ENCODE peak calls at places on chromosomes 12 and 14, in nine cellular contexts. One of them, this sample, is unnamed.

GRCh38 chr12:48924617-48925217 is 575 bp downstream of the FKBP11 start:
- DNase-seq in mucosa of descending colon: peak
- DNase-seq in mammary epithelial cell: peak
- DNase-seq in tibial artery: peak
- DNase-seq in fibroblast of pulmonary artery: peak
- DNase-seq in CD4-positive, alpha-beta T cell: peak
- DNase-seq in mesothelial cell of epicardium: peak
- DNase-seq in fibroblast of lung: peak
- DNase-seq in GM13976: peak
- DNase-seq in this sample: peak

GRCh38 chr14:101369194-101369915 is 191.9 kb upstream of the DIO3 start:
- DNase-seq in mucosa of descending colon: no peak
- DNase-seq in mammary epithelial cell: no peak
- DNase-seq in tibial artery: no peak
- DNase-seq in fibroblast of pulmonary artery: no peak
- DNase-seq in CD4-positive, alpha-beta T cell: no peak
- DNase-seq in mesothelial cell of epicardium: no peak
- DNase-seq in fibroblast of lung: no peak
- DNase-seq in GM13976: no peak
- DNase-seq in this sample: no peak

GRCh38 chr12:109291531-109292341 is 17.3 kb downstream of the FOXN4 start:
- DNase-seq in mucosa of descending colon: peak
- DNase-seq in mammary epithelial cell: no peak
- DNase-seq in tibial artery: peak
- DNase-seq in fibroblast of pulmonary artery: peak
- DNase-seq in CD4-positive, alpha-beta T cell: no peak
- DNase-seq in mesothelial cell of epicardium: peak
- DNase-seq in fibroblast of lung: peak
- DNase-seq in GM13976: no peak
- DNase-seq in this sample: no peak

GRCh38 chr14:72892879-72893635 is 844 bp downstream of the DPF3 start:
- DNase-seq in mucosa of descending colon: peak
- DNase-seq in mammary epithelial cell: peak
- DNase-seq in tibial artery: no peak
- DNase-seq in fibroblast of pulmonary artery: no peak
- DNase-seq in CD4-positive, alpha-beta T cell: peak
- DNase-seq in mesothelial cell of epicardium: peak
- DNase-seq in fibroblast of lung: peak
- DNase-seq in GM13976: peak
- DNase-seq in this sample: peak

GRCh38 chr12:113933201-113933786 is 32.8 kb downstream of the RBM19 start:
- DNase-seq in mucosa of descending colon: no peak
- DNase-seq in mammary epithelial cell: no peak
- DNase-seq in tibial artery: peak
- DNase-seq in fibroblast of pulmonary artery: peak
- DNase-seq in CD4-positive, alpha-beta T cell: no peak
- DNase-seq in mesothelial cell of epicardium: peak
- DNase-seq in fibroblast of lung: peak
- DNase-seq in GM13976: no peak
- DNase-seq in this sample: peak

GRCh38 chr12:112747501-112747900 is 44.0 kb upstream of the RPH3A start:
- DNase-seq in mucosa of descending colon: no peak
- DNase-seq in mammary epithelial cell: no peak
- DNase-seq in tibial artery: no peak
- DNase-seq in fibroblast of pulmonary artery: no peak
- DNase-seq in CD4-positive, alpha-beta T cell: no peak
- DNase-seq in mesothelial cell of epicardium: no peak
- DNase-seq in fibroblast of lung: no peak
- DNase-seq in GM13976: no peak
- DNase-seq in this sample: no peak

GRCh38 chr14:46985529-46986137 is 334.1 kb upstream of the RPL10L start:
- DNase-seq in mucosa of descending colon: no peak
- DNase-seq in mammary epithelial cell: peak
- DNase-seq in tibial artery: no peak
- DNase-seq in fibroblast of pulmonary artery: no peak
- DNase-seq in CD4-positive, alpha-beta T cell: no peak
- DNase-seq in mesothelial cell of epicardium: no peak
- DNase-seq in fibroblast of lung: peak
- DNase-seq in GM13976: no peak
- DNase-seq in this sample: no peak

GRCh38 chr14:98725676-98726075 is 546.3 kb downstream of the BCL11B start:
- DNase-seq in mucosa of descending colon: no peak
- DNase-seq in mammary epithelial cell: no peak
- DNase-seq in tibial artery: no peak
- DNase-seq in fibroblast of pulmonary artery: no peak
- DNase-seq in CD4-positive, alpha-beta T cell: no peak
- DNase-seq in mesothelial cell of epicardium: no peak
- DNase-seq in fibroblast of lung: no peak
- DNase-seq in GM13976: no peak
- DNase-seq in this sample: no peak

GRCh38 chr12:7647071-7647470 is 18.6 kb downstream of the APOBEC1 start:
- DNase-seq in mucosa of descending colon: no peak
- DNase-seq in mammary epithelial cell: no peak
- DNase-seq in tibial artery: no peak
- DNase-seq in fibroblast of pulmonary artery: no peak
- DNase-seq in CD4-positive, alpha-beta T cell: no peak
- DNase-seq in mesothelial cell of epicardium: no peak
- DNase-seq in fibroblast of lung: no peak
- DNase-seq in GM13976: no peak
- DNase-seq in this sample: no peak

GRCh38 chr12:62802981-62803380 is 132.0 kb downstream of the PPM1H start:
- DNase-seq in mucosa of descending colon: no peak
- DNase-seq in mammary epithelial cell: no peak
- DNase-seq in tibial artery: no peak
- DNase-seq in fibroblast of pulmonary artery: no peak
- DNase-seq in CD4-positive, alpha-beta T cell: no peak
- DNase-seq in mesothelial cell of epicardium: no peak
- DNase-seq in fibroblast of lung: no peak
- DNase-seq in GM13976: no peak
- DNase-seq in this sample: no peak

DNA sequence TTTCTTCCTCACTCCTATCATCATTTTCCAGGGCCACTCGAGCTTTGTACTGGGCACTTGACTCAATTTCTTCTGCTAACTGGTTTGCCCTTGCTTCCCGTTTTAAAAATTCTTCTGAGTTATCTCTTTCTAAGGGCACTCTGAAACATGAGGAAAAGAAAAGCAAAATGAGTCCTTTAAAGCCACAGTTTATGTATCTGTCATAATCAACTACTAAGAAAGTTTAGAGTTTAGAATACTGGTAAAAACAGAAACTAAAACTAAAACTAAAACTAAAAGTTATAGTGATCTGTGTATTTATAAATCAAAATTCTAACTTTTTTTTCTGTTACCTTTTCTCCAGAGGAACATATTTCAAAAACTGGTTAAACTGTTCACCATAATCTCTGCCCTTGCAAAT is 79.2 kb downstream of the ATXN2 start:
- DNase-seq in mucosa of descending colon: no peak
- DNase-seq in mammary epithelial cell: no peak
- DNase-seq in tibial artery: no peak
- DNase-seq in fibroblast of pulmonary artery: no peak
- DNase-seq in CD4-positive, alpha-beta T cell: no peak
- DNase-seq in mesothelial cell of epicardium: no peak
- DNase-seq in fibroblast of lung: no peak
- DNase-seq in GM13976: no peak
- DNase-seq in this sample: no peak
- TF ChIP-seq CTCF in mucosa of descending colon: no peak
- TF ChIP-seq CTCF in mammary epithelial cell: no peak
- TF ChIP-seq CTCF in tibial artery: no peak
- TF ChIP-seq CTCF in fibroblast of pulmonary artery: no peak
- TF ChIP-seq CTCF in CD4-positive, alpha-beta T cell: no peak
- TF ChIP-seq CTCF in mesothelial cell of epicardium: no peak
- TF ChIP-seq CTCF in fibroblast of lung: no peak
- TF ChIP-seq CTCF in GM13976: no peak
- TF ChIP-seq CTCF in this sample: no peak

GRCh38 chr12:124740691-124741137 is 123.0 kb downstream of the SCARB1 start:
- DNase-seq in mucosa of descending colon: peak
- DNase-seq in mammary epithelial cell: peak
- DNase-seq in tibial artery: no peak
- DNase-seq in fibroblast of pulmonary artery: peak
- DNase-seq in CD4-positive, alpha-beta T cell: no peak
- DNase-seq in mesothelial cell of epicardium: no peak
- DNase-seq in fibroblast of lung: peak
- DNase-seq in GM13976: peak
- DNase-seq in this sample: no peak
- TF ChIP-seq CTCF in mucosa of descending colon: no peak
- TF ChIP-seq CTCF in mammary epithelial cell: peak
- TF ChIP-seq CTCF in tibial artery: no peak
- TF ChIP-seq CTCF in fibroblast of pulmonary artery: no peak
- TF ChIP-seq CTCF in CD4-positive, alpha-beta T cell: no peak
- TF ChIP-seq CTCF in mesothelial cell of epicardium: no peak
- TF ChIP-seq CTCF in fibroblast of lung: no peak
- TF ChIP-seq CTCF in GM13976: peak
- TF ChIP-seq CTCF in this sample: no peak

DNA sequence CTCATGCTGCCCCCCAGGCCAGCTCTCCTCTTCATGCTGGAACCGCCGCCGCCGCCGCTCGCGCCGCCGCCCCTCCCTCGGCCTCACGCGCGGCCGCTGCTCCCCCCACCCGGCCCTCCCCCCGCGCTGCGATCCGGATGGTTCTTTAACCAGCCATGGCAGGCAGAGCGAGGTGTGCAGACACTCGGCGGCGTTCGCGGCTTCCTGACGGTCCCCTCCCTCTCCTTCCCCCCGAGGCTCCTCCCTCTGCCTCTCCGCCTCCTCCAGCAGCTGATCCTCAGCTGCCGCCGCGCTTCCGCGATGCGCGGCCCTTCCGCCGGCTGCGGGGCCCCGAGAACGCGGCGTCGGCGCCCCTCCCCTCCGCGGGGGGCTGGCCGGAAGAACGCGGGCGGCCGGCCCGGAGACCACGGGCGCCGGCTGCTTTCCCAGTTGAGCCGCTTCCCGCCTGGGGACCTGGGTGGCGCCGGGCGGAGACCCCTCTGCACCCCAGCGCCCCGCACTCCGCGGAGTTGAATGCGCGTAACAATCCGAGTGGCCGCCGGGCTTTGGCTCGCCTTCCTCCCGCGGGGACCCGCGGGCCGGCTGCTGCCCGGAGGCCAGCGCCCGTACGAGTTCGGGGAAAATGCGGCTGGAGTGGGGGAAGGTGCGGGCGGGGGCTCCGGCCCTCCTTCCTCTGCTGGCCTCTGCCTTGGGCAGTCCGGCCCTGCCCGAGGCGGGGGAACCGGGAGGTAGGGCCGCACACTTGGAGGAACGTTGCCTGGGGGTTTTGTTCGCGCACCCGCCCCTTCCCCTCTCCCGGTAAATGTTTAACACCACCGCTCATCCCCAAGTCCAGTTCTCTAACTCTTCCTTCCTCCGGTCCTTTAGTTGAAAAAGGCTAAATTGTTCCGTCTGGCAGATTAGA is at the start of gene DCAF5:
- DNase-seq in mucosa of descending colon: peak
- DNase-seq in mammary epithelial cell: peak
- DNase-seq in tibial artery: peak
- DNase-seq in fibroblast of pulmonary artery: peak
- DNase-seq in CD4-positive, alpha-beta T cell: peak
- DNase-seq in mesothelial cell of epicardium: peak
- DNase-seq in fibroblast of lung: peak
- DNase-seq in GM13976: peak
- DNase-seq in this sample: peak
- TF ChIP-seq CTCF in mucosa of descending colon: no peak
- TF ChIP-seq CTCF in mammary epithelial cell: no peak
- TF ChIP-seq CTCF in tibial artery: no peak
- TF ChIP-seq CTCF in fibroblast of pulmonary artery: no peak
- TF ChIP-seq CTCF in CD4-positive, alpha-beta T cell: no peak
- TF ChIP-seq CTCF in mesothelial cell of epicardium: no peak
- TF ChIP-seq CTCF in fibroblast of lung: no peak
- TF ChIP-seq CTCF in GM13976: no peak
- TF ChIP-seq CTCF in this sample: no peak

GRCh38 chr12:18250313-18250916 is 10.9 kb upstream of the PIK3C2G start:
- DNase-seq in mucosa of descending colon: no peak
- DNase-seq in mammary epithelial cell: peak
- DNase-seq in tibial artery: no peak
- DNase-seq in fibroblast of pulmonary artery: peak
- DNase-seq in CD4-positive, alpha-beta T cell: no peak
- DNase-seq in mesothelial cell of epicardium: no peak
- DNase-seq in fibroblast of lung: peak
- DNase-seq in GM13976: peak
- DNase-seq in this sample: peak

GRCh38 chr12:18243238-18243637 is 18.1 kb upstream of the PIK3C2G start:
- DNase-seq in mucosa of descending colon: no peak
- DNase-seq in mammary epithelial cell: no peak
- DNase-seq in tibial artery: no peak
- DNase-seq in fibroblast of pulmonary artery: no peak
- DNase-seq in CD4-positive, alpha-beta T cell: no peak
- DNase-seq in mesothelial cell of epicardium: no peak
- DNase-seq in fibroblast of lung: no peak
- DNase-seq in GM13976: no peak
- DNase-seq in this sample: no peak

GRCh38 chr12:18242380-18243089 is 18.8 kb upstream of the PIK3C2G start:
- DNase-seq in mucosa of descending colon: no peak
- DNase-seq in mammary epithelial cell: no peak
- DNase-seq in tibial artery: no peak
- DNase-seq in fibroblast of pulmonary artery: no peak
- DNase-seq in CD4-positive, alpha-beta T cell: no peak
- DNase-seq in mesothelial cell of epicardium: no peak
- DNase-seq in fibroblast of lung: no peak
- DNase-seq in GM13976: no peak
- DNase-seq in this sample: no peak

GRCh38 chr12:18246057-18246456 is 15.3 kb upstream of the PIK3C2G start:
- DNase-seq in mucosa of descending colon: no peak
- DNase-seq in mammary epithelial cell: no peak
- DNase-seq in tibial artery: no peak
- DNase-seq in fibroblast of pulmonary artery: no peak
- DNase-seq in CD4-positive, alpha-beta T cell: no peak
- DNase-seq in mesothelial cell of epicardium: no peak
- DNase-seq in fibroblast of lung: no peak
- DNase-seq in GM13976: no peak
- DNase-seq in this sample: no peak
- TF ChIP-seq CTCF in mucosa of descending colon: no peak
- TF ChIP-seq CTCF in mammary epithelial cell: peak
- TF ChIP-seq CTCF in tibial artery: no peak
- TF ChIP-seq CTCF in fibroblast of pulmonary artery: peak
- TF ChIP-seq CTCF in CD4-positive, alpha-beta T cell: no peak
- TF ChIP-seq CTCF in mesothelial cell of epicardium: no peak
- TF ChIP-seq CTCF in fibroblast of lung: peak
- TF ChIP-seq CTCF in GM13976: no peak
- TF ChIP-seq CTCF in this sample: no peak

This sample was measured in D721Med.